ENCODE peak calls at places on chromosomes 2 and 18, in eight cellular contexts. T is upper lobe of right lung, R is bronchial epithelial cell, X is kidney, Z is tibial nerve, C is AG04450, K is A549, G is cardiac fibroblast. Q is an unnamed sample.

GRCh38 chr2:2848621-2849443 is 517.8 kb upstream of the MYT1L start:
- DNase-seq in T (peak; percentile 58), R (no peak), X (no peak), Z (no peak), C (no peak), K (no peak), G (no peak), Q (no peak)

GRCh38 chr18:24567199-24567598 is 106.8 kb downstream of the HRH4 start:
- DNase-seq in T (no peak), R (peak; percentile 83), X (no peak), Z (no peak), C (no peak), K (no peak), G (peak; percentile 23), Q (no peak)

GRCh38 chr2:37414470-37414949 is 70.1 kb downstream of the QPCT start:
- DNase-seq in T (no peak), R (peak; percentile 62), X (no peak), Z (no peak), C (peak; percentile 56), K (peak; percentile 68), G (peak; percentile 85), Q (peak; percentile 48)

GRCh38 chr18:63844254-63844653 is 43.3 kb upstream of the SERPINB2 start:
- DNase-seq in T (no peak), R (peak; percentile 68), X (no peak), Z (no peak), C (no peak), K (peak; percentile 43), G (peak; percentile 69), Q (peak; percentile 36)

GRCh38 chr2:211454684-211455083 is 898.3 kb downstream of the CPS1 start:
- DNase-seq in T (no peak), R (no peak), X (peak; percentile 37), Z (no peak), C (no peak), K (no peak), G (no peak), Q (no peak)

GRCh38 chr2:133566967-133567645 is 1.2 kb downstream of the NCKAP5 start:
- DNase-seq in T (peak; percentile 64), R (peak; percentile 77), X (peak; percentile 79), Z (peak; percentile 49), C (peak; percentile 68), K (peak; percentile 25), G (peak; percentile 77), Q (peak; percentile 67)

GRCh38 chr2:175156534-175156933 is 11.5 kb downstream of the ATF2 start:
- DNase-seq in T (no peak), R (no peak), X (no peak), Z (no peak), C (no peak), K (no peak), G (no peak), Q (no peak)

GRCh38 chr2:165453672-165454071 is 15.8 kb upstream of the CSRNP3 start:
- DNase-seq in T (no peak), R (no peak), X (no peak), Z (no peak), C (no peak), K (no peak), G (no peak), Q (no peak)

GRCh38 chr18:79476918-79477685 is 81.4 kb downstream of the NFATC1 start:
- DNase-seq in T (peak; percentile 32), R (no peak), X (peak; percentile 18), Z (no peak), C (no peak), K (no peak), G (no peak), Q (no peak)

GRCh38 chr18:24976502-24976901 is 375.5 kb downstream of the ZNF521 start:
- DNase-seq in T (no peak), R (no peak), X (no peak), Z (no peak), C (no peak), K (no peak), G (no peak), Q (no peak)

GRCh38 chr2:174681983-174682577 is 82.2 kb downstream of the CHRNA1 start:
- DNase-seq in T (peak; percentile 76), R (no peak), X (peak; percentile 86), Z (no peak), C (no peak), K (peak; percentile 25), G (peak; percentile 45), Q (peak; percentile 67)

GRCh38 chr2:240277073-240277806 is 136.8 kb upstream of the OTOS start:
- DNase-seq in T (peak; percentile 60), R (peak; percentile 72), X (peak; percentile 78), Z (peak; percentile 8), C (peak; percentile 10), K (no peak), G (peak; percentile 71), Q (peak; percentile 63)

GRCh38 chr2:41879367-41879871 is 168.4 kb upstream of the PKDCC start:
- DNase-seq in T (no peak), R (no peak), X (no peak), Z (no peak), C (no peak), K (no peak), G (no peak), Q (no peak)

GRCh38 chr2:98808546-98808945 is 77.6 kb upstream of the MGAT4A start:
- DNase-seq in T (no peak), R (no peak), X (no peak), Z (no peak), C (no peak), K (no peak), G (no peak), Q (no peak)

GRCh38 chr2:19365126-19365525 is 6.7 kb upstream of the OSR1 start:
- DNase-seq in T (no peak), R (no peak), X (no peak), Z (no peak), C (no peak), K (no peak), G (no peak), Q (no peak)
- TF ChIP-seq CTCF in T (no peak), R (no peak), X (no peak), Z (no peak), C (no peak), K (no peak), G (no peak), Q (no peak)

DNA sequence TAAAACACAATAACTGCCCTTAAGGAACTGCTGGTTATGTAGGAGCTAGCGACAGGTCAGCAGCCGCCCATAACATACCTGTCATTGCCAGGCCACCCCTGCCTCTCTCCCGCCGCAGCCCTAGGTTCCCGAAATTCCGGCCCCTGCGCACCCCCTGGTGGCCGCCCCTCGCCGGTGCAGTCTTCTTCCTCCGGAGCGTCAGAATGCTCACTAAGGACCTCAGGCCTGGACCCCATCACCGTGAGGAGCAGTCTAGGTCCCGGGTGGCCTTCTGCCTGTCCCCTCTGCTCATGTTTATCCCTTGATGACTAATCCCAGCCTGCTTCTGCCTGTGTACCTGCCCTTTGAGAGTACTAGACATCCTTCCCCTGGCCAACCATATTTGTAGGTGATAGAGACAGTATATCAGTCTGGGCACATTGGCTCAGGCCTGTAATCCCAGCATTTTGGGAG is 115.7 kb upstream of the SLC1A4 start:
- DNase-seq in T (peak; percentile 91), R (peak; percentile 33), X (peak; percentile 90), Z (peak; percentile 65), C (no peak), K (peak; percentile 73), G (peak; percentile 66), Q (peak; percentile 69)
- H3K4me3 ChIP-seq in T (peak overlapping the region; percentile 20), R (no peak overlapping the region), X (peak overlapping the region; percentile 25), Z (no peak overlapping the region), C (peak overlapping the region; percentile 10), K (no peak overlapping the region), G (no peak overlapping the region), Q (no peak overlapping the region)

GRCh38 chr18:77700051-77700450 is 450.4 kb downstream of the GALR1 start:
- DNase-seq in T (no peak), R (no peak), X (no peak), Z (no peak), C (no peak), K (no peak), G (no peak), Q (no peak)

GRCh38 chr18:77701977-77702376 is 452.3 kb downstream of the GALR1 start:
- DNase-seq in T (no peak), R (no peak), X (no peak), Z (no peak), C (no peak), K (no peak), G (no peak), Q (no peak)

GRCh38 chr18:77705301-77705700 is 455.7 kb downstream of the GALR1 start:
- DNase-seq in T (no peak), R (no peak), X (no peak), Z (no peak), C (no peak), K (no peak), G (no peak), Q (no peak)

DNA sequence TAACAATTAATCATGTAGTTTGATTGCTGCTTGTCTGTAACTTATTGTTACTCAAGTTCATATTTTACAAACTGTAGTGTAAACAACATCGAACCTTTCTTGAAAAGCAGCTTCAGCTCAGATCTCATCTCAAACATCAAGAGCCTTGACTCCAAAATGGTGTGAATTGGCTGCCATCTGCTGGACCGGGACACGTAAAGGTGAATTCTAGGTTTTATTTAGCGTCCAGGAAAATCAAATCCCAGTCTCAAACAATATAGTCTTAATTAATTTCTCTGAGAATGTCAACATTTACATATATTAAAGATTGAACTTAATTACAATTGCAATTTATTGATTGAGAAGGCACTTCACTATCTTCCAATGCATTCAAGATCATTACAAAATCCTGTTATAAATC is 453.0 kb downstream of the GALR1 start:
- DNase-seq in T (no peak), R (peak; percentile 4), X (no peak), Z (no peak), C (no peak), K (peak; percentile 36), G (peak; percentile 20), Q (peak; percentile 3)
- TF ChIP-seq CTCF in T (peak; percentile 19), R (no peak), X (no peak), Z (no peak), C (no peak), K (peak; percentile 38), G (no peak), Q (no peak)

GRCh38 chr2:189104926-189105325 is 74.6 kb downstream of the COL5A2 start:
- DNase-seq in T (no peak), R (peak; percentile 2), X (no peak), Z (no peak), C (no peak), K (no peak), G (peak; percentile 69), Q (no peak)
- H3K4me3 ChIP-seq in T (no peak overlapping the region), R (no peak overlapping the region), X (no peak overlapping the region), Z (no peak overlapping the region), C (no peak overlapping the region), K (no peak overlapping the region), G (no peak overlapping the region), Q (no peak overlapping the region)

Q was measured in foreskin fibroblast.